ENCODE peak calls at places on chromosome 4, in four cellular contexts. Y is GM04504, B is aorta, D is activated T-cell treated with anti-CD3 and anti-CD28 coated beads for 48 hours. M is an unnamed sample.

GRCh38 chr4:26235500-26235899 is 85.3 kb upstream of the RBPJ start:
- DNase-seq in Y (peak), B (peak), D (no peak), M (no peak)

GRCh38 chr4:61336488-61336887 is 136.4 kb downstream of the ADGRL3 start:
- DNase-seq in Y (no peak), B (no peak), D (no peak), M (no peak)

GRCh38 chr4:94798808-94799207 is 41.1 kb downstream of the BMPR1B start:
- DNase-seq in Y (no peak), B (no peak), D (no peak), M (no peak)

GRCh38 chr4:188714907-188715306 is 575.7 kb downstream of the TRIML1 start:
- DNase-seq in Y (peak), B (no peak), D (no peak), M (no peak)

GRCh38 chr4:128916832-128917231 is 107.3 kb downstream of the JADE1 start:
- DNase-seq in Y (no peak), B (peak), D (no peak), M (no peak)

GRCh38 chr4:68907230-68907629 is 44.4 kb downstream of the UGT2A3 start:
- DNase-seq in Y (no peak), B (no peak), D (no peak), M (no peak)

GRCh38 chr4:147546341-147546740 is 65.4 kb downstream of the EDNRA start:
- DNase-seq in Y (peak), B (no peak), D (no peak), M (no peak)

GRCh38 chr4:186915816-186916215 is 192.2 kb upstream of the FAT1 start:
- DNase-seq in Y (no peak), B (no peak), D (no peak), M (no peak)

GRCh38 chr4:2723751-2724150 is 32.4 kb downstream of the TNIP2 start:
- DNase-seq in Y (no peak), B (no peak), D (no peak), M (no peak)

GRCh38 chr4:116332508-116332907 is 752.9 kb downstream of the TRAM1L1 start:
- DNase-seq in Y (no peak), B (no peak), D (no peak), M (no peak)

GRCh38 chr4:35189988-35190613 is 1054.2 kb downstream of the ARAP2 start:
- DNase-seq in Y (no peak), B (no peak), D (no peak), M (no peak)

GRCh38 chr4:38800956-38801450 is 3.6 kb downstream of the TLR1 start:
- DNase-seq in Y (no peak), B (no peak), D (no peak), M (no peak)

GRCh38 chr4:53281438-53281837 is 84.4 kb downstream of the SCFD2 start:
- DNase-seq in Y (no peak), B (no peak), D (no peak), M (no peak)

GRCh38 chr4:3736290-3736689 is 29.9 kb upstream of the ADRA2C start:
- DNase-seq in Y (no peak), B (no peak), D (no peak), M (no peak)

GRCh38 chr4:169795585-169795984 is 37.8 kb upstream of the HPF1 start:
- DNase-seq in Y (peak), B (no peak), D (no peak), M (no peak)

GRCh38 chr4:176593943-176594342 is 198.8 kb downstream of the VEGFC start:
- DNase-seq in Y (no peak), B (no peak), D (no peak), M (no peak)

GRCh38 chr4:56656346-56656643 is 24.8 kb downstream of the HOPX start:
- DNase-seq in Y (no peak), B (no peak), D (peak), M (peak)

GRCh38 chr4:8459867-8460453 is 19.4 kb downstream of the TRMT44 start:
- DNase-seq in Y (no peak), B (no peak), D (no peak), M (no peak)

GRCh38 chr4:123954220-123954619 is 557.6 kb downstream of the SPRY1 start:
- DNase-seq in Y (no peak), B (no peak), D (no peak), M (no peak)

GRCh38 chr4:53688186-53688790 is 97.0 kb upstream of the LNX1 start:
- DNase-seq in Y (peak), B (peak), D (peak), M (no peak)

GRCh38 chr4:28267166-28267565 is 1406.5 kb downstream of the STIM2 start:
- DNase-seq in Y (no peak), B (no peak), D (no peak), M (no peak)

GRCh38 chr4:8641256-8641655 is 48.7 kb downstream of the CPZ start:
- DNase-seq in Y (no peak), B (no peak), D (no peak), M (no peak)

GRCh38 chr4:187814737-187815465 is 180.7 kb upstream of the ZFP42 start:
- DNase-seq in Y (no peak), B (no peak), D (no peak), M (no peak)

GRCh38 chr4:147938481-147938880 is 206.6 kb downstream of the ARHGAP10 start:
- DNase-seq in Y (no peak), B (no peak), D (no peak), M (no peak)

GRCh38 chr4:10639664-10640063 is 44.9 kb downstream of the CLNK start:
- DNase-seq in Y (no peak), B (no peak), D (no peak), M (no peak)

GRCh38 chr4:85928775-85929585 is 430.9 kb downstream of the MAPK10 start:
- DNase-seq in Y (no peak), B (no peak), D (no peak), M (no peak)

GRCh38 chr4:139986108-139986507 is 167.9 kb downstream of the MAML3 start:
- DNase-seq in Y (no peak), B (no peak), D (no peak), M (no peak)

GRCh38 chr4:26822546-26822945 is 38.1 kb upstream of the STIM2 start:
- DNase-seq in Y (no peak), B (no peak), D (no peak), M (no peak)

GRCh38 chr4:67680568-67681222 is 20.3 kb downstream of the UBA6 start:
- DNase-seq in Y (no peak), B (no peak), D (no peak), M (no peak)

GRCh38 chr4:7151668-7152227 is 40.6 kb upstream of the SORCS2 start:
- DNase-seq in Y (no peak), B (no peak), D (no peak), M (no peak)